ENCODE peak calls at places on chromosomes 3 and 15, in ten cellular contexts. One of them, this sample, is unnamed.

GRCh38 chr15:68421798-68422402 is 10.1 kb downstream of the ITGA11 start:
- DNase-seq in GM10248: no peak
- DNase-seq in NCI-H345: no peak
- DNase-seq in stimulated activated CD8-positive, alpha-beta memory T cell treated with anti-CD3 and anti-CD28 coated beads, Interleukin-7, amount 100 ng/mL, for 1 hour: no peak
- DNase-seq in Jurkat, Clone E6-1: no peak
- DNase-seq in activated T-cell treated with anti-CD3 and anti-CD28 coated beads for 48 hours: no peak
- DNase-seq in left kidney: no peak
- DNase-seq in stimulated activated CD4-positive, alpha-beta T cell treated with anti-CD3 and anti-CD28 coated beads, Interleukin-15, amount 100 ng/mL, for 24 hours: no peak
- DNase-seq in iris pigment epithelial cell: no peak
- DNase-seq in ACHN: no peak
- DNase-seq in this sample: no peak

GRCh38 chr15:89542369-89542768 is 32.9 kb upstream of the TICRR start:
- DNase-seq in GM10248: no peak
- DNase-seq in NCI-H345: no peak
- DNase-seq in stimulated activated CD8-positive, alpha-beta memory T cell treated with anti-CD3 and anti-CD28 coated beads, Interleukin-7, amount 100 ng/mL, for 1 hour: no peak
- DNase-seq in Jurkat, Clone E6-1: no peak
- DNase-seq in activated T-cell treated with anti-CD3 and anti-CD28 coated beads for 48 hours: no peak
- DNase-seq in left kidney: no peak
- DNase-seq in stimulated activated CD4-positive, alpha-beta T cell treated with anti-CD3 and anti-CD28 coated beads, Interleukin-15, amount 100 ng/mL, for 24 hours: no peak
- DNase-seq in iris pigment epithelial cell: peak
- DNase-seq in ACHN: no peak
- DNase-seq in this sample: no peak

GRCh38 chr3:67692621-67693020 is 38.2 kb upstream of the SUCLG2 start:
- DNase-seq in GM10248: no peak
- DNase-seq in NCI-H345: no peak
- DNase-seq in stimulated activated CD8-positive, alpha-beta memory T cell treated with anti-CD3 and anti-CD28 coated beads, Interleukin-7, amount 100 ng/mL, for 1 hour: no peak
- DNase-seq in Jurkat, Clone E6-1: no peak
- DNase-seq in activated T-cell treated with anti-CD3 and anti-CD28 coated beads for 48 hours: no peak
- DNase-seq in left kidney: no peak
- DNase-seq in stimulated activated CD4-positive, alpha-beta T cell treated with anti-CD3 and anti-CD28 coated beads, Interleukin-15, amount 100 ng/mL, for 24 hours: no peak
- DNase-seq in iris pigment epithelial cell: peak
- DNase-seq in ACHN: no peak
- DNase-seq in this sample: no peak

GRCh38 chr15:88083828-88084760 is 172.4 kb downstream of the NTRK3 start:
- DNase-seq in GM10248: no peak
- DNase-seq in NCI-H345: no peak
- DNase-seq in stimulated activated CD8-positive, alpha-beta memory T cell treated with anti-CD3 and anti-CD28 coated beads, Interleukin-7, amount 100 ng/mL, for 1 hour: no peak
- DNase-seq in Jurkat, Clone E6-1: no peak
- DNase-seq in activated T-cell treated with anti-CD3 and anti-CD28 coated beads for 48 hours: no peak
- DNase-seq in left kidney: no peak
- DNase-seq in stimulated activated CD4-positive, alpha-beta T cell treated with anti-CD3 and anti-CD28 coated beads, Interleukin-15, amount 100 ng/mL, for 24 hours: no peak
- DNase-seq in iris pigment epithelial cell: no peak
- DNase-seq in ACHN: no peak
- DNase-seq in this sample: no peak

GRCh38 chr3:172303941-172304558 is 144.2 kb downstream of the GHSR start:
- DNase-seq in GM10248: no peak
- DNase-seq in NCI-H345: no peak
- DNase-seq in stimulated activated CD8-positive, alpha-beta memory T cell treated with anti-CD3 and anti-CD28 coated beads, Interleukin-7, amount 100 ng/mL, for 1 hour: no peak
- DNase-seq in Jurkat, Clone E6-1: no peak
- DNase-seq in activated T-cell treated with anti-CD3 and anti-CD28 coated beads for 48 hours: no peak
- DNase-seq in left kidney: no peak
- DNase-seq in stimulated activated CD4-positive, alpha-beta T cell treated with anti-CD3 and anti-CD28 coated beads, Interleukin-15, amount 100 ng/mL, for 24 hours: no peak
- DNase-seq in iris pigment epithelial cell: no peak
- DNase-seq in ACHN: no peak
- DNase-seq in this sample: no peak

GRCh38 chr3:37466660-37467359 is 292.4 kb upstream of the LRRFIP2 start:
- DNase-seq in GM10248: no peak
- DNase-seq in NCI-H345: peak
- DNase-seq in stimulated activated CD8-positive, alpha-beta memory T cell treated with anti-CD3 and anti-CD28 coated beads, Interleukin-7, amount 100 ng/mL, for 1 hour: no peak
- DNase-seq in Jurkat, Clone E6-1: peak
- DNase-seq in activated T-cell treated with anti-CD3 and anti-CD28 coated beads for 48 hours: no peak
- DNase-seq in left kidney: no peak
- DNase-seq in stimulated activated CD4-positive, alpha-beta T cell treated with anti-CD3 and anti-CD28 coated beads, Interleukin-15, amount 100 ng/mL, for 24 hours: no peak
- DNase-seq in iris pigment epithelial cell: no peak
- DNase-seq in ACHN: no peak
- DNase-seq in this sample: no peak

GRCh38 chr15:77021803-77022381 is 27.0 kb downstream of the PSTPIP1 start:
- DNase-seq in GM10248: peak
- DNase-seq in NCI-H345: no peak
- DNase-seq in stimulated activated CD8-positive, alpha-beta memory T cell treated with anti-CD3 and anti-CD28 coated beads, Interleukin-7, amount 100 ng/mL, for 1 hour: no peak
- DNase-seq in Jurkat, Clone E6-1: peak
- DNase-seq in activated T-cell treated with anti-CD3 and anti-CD28 coated beads for 48 hours: peak
- DNase-seq in left kidney: no peak
- DNase-seq in stimulated activated CD4-positive, alpha-beta T cell treated with anti-CD3 and anti-CD28 coated beads, Interleukin-15, amount 100 ng/mL, for 24 hours: peak
- DNase-seq in iris pigment epithelial cell: peak
- DNase-seq in ACHN: no peak
- DNase-seq in this sample: no peak

GRCh38 chr3:129625071-129625874 is 18.8 kb upstream of the PLXND1 start:
- DNase-seq in GM10248: no peak
- DNase-seq in NCI-H345: no peak
- DNase-seq in stimulated activated CD8-positive, alpha-beta memory T cell treated with anti-CD3 and anti-CD28 coated beads, Interleukin-7, amount 100 ng/mL, for 1 hour: no peak
- DNase-seq in Jurkat, Clone E6-1: peak
- DNase-seq in activated T-cell treated with anti-CD3 and anti-CD28 coated beads for 48 hours: no peak
- DNase-seq in left kidney: peak
- DNase-seq in stimulated activated CD4-positive, alpha-beta T cell treated with anti-CD3 and anti-CD28 coated beads, Interleukin-15, amount 100 ng/mL, for 24 hours: no peak
- DNase-seq in iris pigment epithelial cell: no peak
- DNase-seq in ACHN: peak
- DNase-seq in this sample: no peak

GRCh38 chr15:55277116-55277564 is 12.5 kb downstream of the RAB27A start:
- DNase-seq in GM10248: peak
- DNase-seq in NCI-H345: no peak
- DNase-seq in stimulated activated CD8-positive, alpha-beta memory T cell treated with anti-CD3 and anti-CD28 coated beads, Interleukin-7, amount 100 ng/mL, for 1 hour: no peak
- DNase-seq in Jurkat, Clone E6-1: peak
- DNase-seq in activated T-cell treated with anti-CD3 and anti-CD28 coated beads for 48 hours: peak
- DNase-seq in left kidney: peak
- DNase-seq in stimulated activated CD4-positive, alpha-beta T cell treated with anti-CD3 and anti-CD28 coated beads, Interleukin-15, amount 100 ng/mL, for 24 hours: peak
- DNase-seq in iris pigment epithelial cell: peak
- DNase-seq in ACHN: no peak
- DNase-seq in this sample: no peak

GRCh38 chr15:78070049-78070698 is 7.3 kb downstream of the TBC1D2B start:
- DNase-seq in GM10248: no peak
- DNase-seq in NCI-H345: no peak
- DNase-seq in stimulated activated CD8-positive, alpha-beta memory T cell treated with anti-CD3 and anti-CD28 coated beads, Interleukin-7, amount 100 ng/mL, for 1 hour: no peak
- DNase-seq in Jurkat, Clone E6-1: peak
- DNase-seq in activated T-cell treated with anti-CD3 and anti-CD28 coated beads for 48 hours: no peak
- DNase-seq in left kidney: no peak
- DNase-seq in stimulated activated CD4-positive, alpha-beta T cell treated with anti-CD3 and anti-CD28 coated beads, Interleukin-15, amount 100 ng/mL, for 24 hours: peak
- DNase-seq in iris pigment epithelial cell: no peak
- DNase-seq in ACHN: no peak
- DNase-seq in this sample: no peak

GRCh38 chr15:81293728-81294500 is 30.0 kb downstream of the STARD5 start:
- DNase-seq in GM10248: peak
- DNase-seq in NCI-H345: no peak
- DNase-seq in stimulated activated CD8-positive, alpha-beta memory T cell treated with anti-CD3 and anti-CD28 coated beads, Interleukin-7, amount 100 ng/mL, for 1 hour: peak
- DNase-seq in Jurkat, Clone E6-1: peak
- DNase-seq in activated T-cell treated with anti-CD3 and anti-CD28 coated beads for 48 hours: peak
- DNase-seq in left kidney: peak
- DNase-seq in stimulated activated CD4-positive, alpha-beta T cell treated with anti-CD3 and anti-CD28 coated beads, Interleukin-15, amount 100 ng/mL, for 24 hours: peak
- DNase-seq in iris pigment epithelial cell: no peak
- DNase-seq in ACHN: no peak
- DNase-seq in this sample: no peak

GRCh38 chr15:87527416-87527815 is 729.1 kb downstream of the NTRK3 start:
- DNase-seq in GM10248: no peak
- DNase-seq in NCI-H345: no peak
- DNase-seq in stimulated activated CD8-positive, alpha-beta memory T cell treated with anti-CD3 and anti-CD28 coated beads, Interleukin-7, amount 100 ng/mL, for 1 hour: no peak
- DNase-seq in Jurkat, Clone E6-1: no peak
- DNase-seq in activated T-cell treated with anti-CD3 and anti-CD28 coated beads for 48 hours: no peak
- DNase-seq in left kidney: peak
- DNase-seq in stimulated activated CD4-positive, alpha-beta T cell treated with anti-CD3 and anti-CD28 coated beads, Interleukin-15, amount 100 ng/mL, for 24 hours: no peak
- DNase-seq in iris pigment epithelial cell: no peak
- DNase-seq in ACHN: peak
- DNase-seq in this sample: no peak

GRCh38 chr3:26712211-26713026 is 89.8 kb downstream of the LRRC3B start:
- DNase-seq in GM10248: peak
- DNase-seq in NCI-H345: peak
- DNase-seq in stimulated activated CD8-positive, alpha-beta memory T cell treated with anti-CD3 and anti-CD28 coated beads, Interleukin-7, amount 100 ng/mL, for 1 hour: no peak
- DNase-seq in Jurkat, Clone E6-1: peak
- DNase-seq in activated T-cell treated with anti-CD3 and anti-CD28 coated beads for 48 hours: no peak
- DNase-seq in left kidney: peak
- DNase-seq in stimulated activated CD4-positive, alpha-beta T cell treated with anti-CD3 and anti-CD28 coated beads, Interleukin-15, amount 100 ng/mL, for 24 hours: no peak
- DNase-seq in iris pigment epithelial cell: peak
- DNase-seq in ACHN: peak
- DNase-seq in this sample: peak

GRCh38 chr3:177220136-177220974 is 23.1 kb upstream of the TBL1XR1 start:
- DNase-seq in GM10248: no peak
- DNase-seq in NCI-H345: no peak
- DNase-seq in stimulated activated CD8-positive, alpha-beta memory T cell treated with anti-CD3 and anti-CD28 coated beads, Interleukin-7, amount 100 ng/mL, for 1 hour: no peak
- DNase-seq in Jurkat, Clone E6-1: no peak
- DNase-seq in activated T-cell treated with anti-CD3 and anti-CD28 coated beads for 48 hours: no peak
- DNase-seq in left kidney: no peak
- DNase-seq in stimulated activated CD4-positive, alpha-beta T cell treated with anti-CD3 and anti-CD28 coated beads, Interleukin-15, amount 100 ng/mL, for 24 hours: no peak
- DNase-seq in iris pigment epithelial cell: peak
- DNase-seq in ACHN: no peak
- DNase-seq in this sample: no peak

GRCh38 chr15:47473857-47474256 is 243.4 kb upstream of the SEMA6D start:
- DNase-seq in GM10248: no peak
- DNase-seq in NCI-H345: no peak
- DNase-seq in stimulated activated CD8-positive, alpha-beta memory T cell treated with anti-CD3 and anti-CD28 coated beads, Interleukin-7, amount 100 ng/mL, for 1 hour: no peak
- DNase-seq in Jurkat, Clone E6-1: no peak
- DNase-seq in activated T-cell treated with anti-CD3 and anti-CD28 coated beads for 48 hours: no peak
- DNase-seq in left kidney: no peak
- DNase-seq in stimulated activated CD4-positive, alpha-beta T cell treated with anti-CD3 and anti-CD28 coated beads, Interleukin-15, amount 100 ng/mL, for 24 hours: no peak
- DNase-seq in iris pigment epithelial cell: no peak
- DNase-seq in ACHN: no peak
- DNase-seq in this sample: no peak

GRCh38 chr15:90141646-90142045 is 39.4 kb upstream of the IDH2 start:
- DNase-seq in GM10248: no peak
- DNase-seq in NCI-H345: no peak
- DNase-seq in stimulated activated CD8-positive, alpha-beta memory T cell treated with anti-CD3 and anti-CD28 coated beads, Interleukin-7, amount 100 ng/mL, for 1 hour: no peak
- DNase-seq in Jurkat, Clone E6-1: no peak
- DNase-seq in activated T-cell treated with anti-CD3 and anti-CD28 coated beads for 48 hours: no peak
- DNase-seq in left kidney: no peak
- DNase-seq in stimulated activated CD4-positive, alpha-beta T cell treated with anti-CD3 and anti-CD28 coated beads, Interleukin-15, amount 100 ng/mL, for 24 hours: no peak
- DNase-seq in iris pigment epithelial cell: peak
- DNase-seq in ACHN: no peak
- DNase-seq in this sample: no peak

GRCh38 chr15:88166330-88166993 is 90.1 kb downstream of the NTRK3 start:
- DNase-seq in GM10248: peak
- DNase-seq in NCI-H345: no peak
- DNase-seq in stimulated activated CD8-positive, alpha-beta memory T cell treated with anti-CD3 and anti-CD28 coated beads, Interleukin-7, amount 100 ng/mL, for 1 hour: no peak
- DNase-seq in Jurkat, Clone E6-1: peak
- DNase-seq in activated T-cell treated with anti-CD3 and anti-CD28 coated beads for 48 hours: peak
- DNase-seq in left kidney: peak
- DNase-seq in stimulated activated CD4-positive, alpha-beta T cell treated with anti-CD3 and anti-CD28 coated beads, Interleukin-15, amount 100 ng/mL, for 24 hours: peak
- DNase-seq in iris pigment epithelial cell: peak
- DNase-seq in ACHN: peak
- DNase-seq in this sample: peak

GRCh38 chr3:152786977-152787681 is 47.8 kb upstream of the P2RY1 start:
- DNase-seq in GM10248: no peak
- DNase-seq in NCI-H345: no peak
- DNase-seq in stimulated activated CD8-positive, alpha-beta memory T cell treated with anti-CD3 and anti-CD28 coated beads, Interleukin-7, amount 100 ng/mL, for 1 hour: no peak
- DNase-seq in Jurkat, Clone E6-1: no peak
- DNase-seq in activated T-cell treated with anti-CD3 and anti-CD28 coated beads for 48 hours: no peak
- DNase-seq in left kidney: no peak
- DNase-seq in stimulated activated CD4-positive, alpha-beta T cell treated with anti-CD3 and anti-CD28 coated beads, Interleukin-15, amount 100 ng/mL, for 24 hours: no peak
- DNase-seq in iris pigment epithelial cell: peak
- DNase-seq in ACHN: no peak
- DNase-seq in this sample: no peak

GRCh38 chr3:141460097-141460704 is 26.6 kb upstream of the RASA2 start:
- DNase-seq in GM10248: peak
- DNase-seq in NCI-H345: peak
- DNase-seq in stimulated activated CD8-positive, alpha-beta memory T cell treated with anti-CD3 and anti-CD28 coated beads, Interleukin-7, amount 100 ng/mL, for 1 hour: peak
- DNase-seq in Jurkat, Clone E6-1: peak
- DNase-seq in activated T-cell treated with anti-CD3 and anti-CD28 coated beads for 48 hours: peak
- DNase-seq in left kidney: peak
- DNase-seq in stimulated activated CD4-positive, alpha-beta T cell treated with anti-CD3 and anti-CD28 coated beads, Interleukin-15, amount 100 ng/mL, for 24 hours: peak
- DNase-seq in iris pigment epithelial cell: peak
- DNase-seq in ACHN: peak
- DNase-seq in this sample: peak

GRCh38 chr3:11481561-11481960 is 162.2 kb downstream of the VGLL4 start:
- DNase-seq in GM10248: no peak
- DNase-seq in NCI-H345: no peak
- DNase-seq in stimulated activated CD8-positive, alpha-beta memory T cell treated with anti-CD3 and anti-CD28 coated beads, Interleukin-7, amount 100 ng/mL, for 1 hour: no peak
- DNase-seq in Jurkat, Clone E6-1: no peak
- DNase-seq in activated T-cell treated with anti-CD3 and anti-CD28 coated beads for 48 hours: no peak
- DNase-seq in left kidney: no peak
- DNase-seq in stimulated activated CD4-positive, alpha-beta T cell treated with anti-CD3 and anti-CD28 coated beads, Interleukin-15, amount 100 ng/mL, for 24 hours: no peak
- DNase-seq in iris pigment epithelial cell: no peak
- DNase-seq in ACHN: no peak
- DNase-seq in this sample: no peak

GRCh38 chr3:127589600-127590281 is 792 bp downstream of the TPRA1 start:
- DNase-seq in GM10248: no peak
- DNase-seq in NCI-H345: no peak
- DNase-seq in stimulated activated CD8-positive, alpha-beta memory T cell treated with anti-CD3 and anti-CD28 coated beads, Interleukin-7, amount 100 ng/mL, for 1 hour: no peak
- DNase-seq in Jurkat, Clone E6-1: no peak
- DNase-seq in activated T-cell treated with anti-CD3 and anti-CD28 coated beads for 48 hours: peak
- DNase-seq in left kidney: peak
- DNase-seq in stimulated activated CD4-positive, alpha-beta T cell treated with anti-CD3 and anti-CD28 coated beads, Interleukin-15, amount 100 ng/mL, for 24 hours: peak
- DNase-seq in iris pigment epithelial cell: no peak
- DNase-seq in ACHN: peak
- DNase-seq in this sample: peak

GRCh38 chr15:69576948-69577351 is 124.3 kb downstream of the RPLP1 start:
- DNase-seq in GM10248: no peak
- DNase-seq in NCI-H345: no peak
- DNase-seq in stimulated activated CD8-positive, alpha-beta memory T cell treated with anti-CD3 and anti-CD28 coated beads, Interleukin-7, amount 100 ng/mL, for 1 hour: no peak
- DNase-seq in Jurkat, Clone E6-1: peak
- DNase-seq in activated T-cell treated with anti-CD3 and anti-CD28 coated beads for 48 hours: no peak
- DNase-seq in left kidney: no peak
- DNase-seq in stimulated activated CD4-positive, alpha-beta T cell treated with anti-CD3 and anti-CD28 coated beads, Interleukin-15, amount 100 ng/mL, for 24 hours: peak
- DNase-seq in iris pigment epithelial cell: no peak
- DNase-seq in ACHN: no peak
- DNase-seq in this sample: no peak

GRCh38 chr3:24375947-24376384 is 118.7 kb downstream of the THRB start:
- DNase-seq in GM10248: no peak
- DNase-seq in NCI-H345: no peak
- DNase-seq in stimulated activated CD8-positive, alpha-beta memory T cell treated with anti-CD3 and anti-CD28 coated beads, Interleukin-7, amount 100 ng/mL, for 1 hour: no peak
- DNase-seq in Jurkat, Clone E6-1: no peak
- DNase-seq in activated T-cell treated with anti-CD3 and anti-CD28 coated beads for 48 hours: no peak
- DNase-seq in left kidney: no peak
- DNase-seq in stimulated activated CD4-positive, alpha-beta T cell treated with anti-CD3 and anti-CD28 coated beads, Interleukin-15, amount 100 ng/mL, for 24 hours: no peak
- DNase-seq in iris pigment epithelial cell: no peak
- DNase-seq in ACHN: no peak
- DNase-seq in this sample: no peak

GRCh38 chr15:68511073-68511991 is 67.5 kb upstream of the CORO2B start:
- DNase-seq in GM10248: no peak
- DNase-seq in NCI-H345: no peak
- DNase-seq in stimulated activated CD8-positive, alpha-beta memory T cell treated with anti-CD3 and anti-CD28 coated beads, Interleukin-7, amount 100 ng/mL, for 1 hour: no peak
- DNase-seq in Jurkat, Clone E6-1: no peak
- DNase-seq in activated T-cell treated with anti-CD3 and anti-CD28 coated beads for 48 hours: no peak
- DNase-seq in left kidney: no peak
- DNase-seq in stimulated activated CD4-positive, alpha-beta T cell treated with anti-CD3 and anti-CD28 coated beads, Interleukin-15, amount 100 ng/mL, for 24 hours: no peak
- DNase-seq in iris pigment epithelial cell: no peak
- DNase-seq in ACHN: no peak
- DNase-seq in this sample: no peak

GRCh38 chr15:31243895-31244294 is 82.7 kb upstream of the KLF13 start:
- DNase-seq in GM10248: no peak
- DNase-seq in NCI-H345: no peak
- DNase-seq in stimulated activated CD8-positive, alpha-beta memory T cell treated with anti-CD3 and anti-CD28 coated beads, Interleukin-7, amount 100 ng/mL, for 1 hour: no peak
- DNase-seq in Jurkat, Clone E6-1: no peak
- DNase-seq in activated T-cell treated with anti-CD3 and anti-CD28 coated beads for 48 hours: no peak
- DNase-seq in left kidney: no peak
- DNase-seq in stimulated activated CD4-positive, alpha-beta T cell treated with anti-CD3 and anti-CD28 coated beads, Interleukin-15, amount 100 ng/mL, for 24 hours: no peak
- DNase-seq in iris pigment epithelial cell: no peak
- DNase-seq in ACHN: no peak
- DNase-seq in this sample: no peak

GRCh38 chr3:162295323-162295983 is 798.8 kb downstream of the OTOL1 start:
- DNase-seq in GM10248: no peak
- DNase-seq in NCI-H345: no peak
- DNase-seq in stimulated activated CD8-positive, alpha-beta memory T cell treated with anti-CD3 and anti-CD28 coated beads, Interleukin-7, amount 100 ng/mL, for 1 hour: no peak
- DNase-seq in Jurkat, Clone E6-1: no peak
- DNase-seq in activated T-cell treated with anti-CD3 and anti-CD28 coated beads for 48 hours: no peak
- DNase-seq in left kidney: no peak
- DNase-seq in stimulated activated CD4-positive, alpha-beta T cell treated with anti-CD3 and anti-CD28 coated beads, Interleukin-15, amount 100 ng/mL, for 24 hours: no peak
- DNase-seq in iris pigment epithelial cell: peak
- DNase-seq in ACHN: peak
- DNase-seq in this sample: peak

GRCh38 chr3:171283248-171284222 is 176.7 kb downstream of the TNIK start:
- DNase-seq in GM10248: no peak
- DNase-seq in NCI-H345: no peak
- DNase-seq in stimulated activated CD8-positive, alpha-beta memory T cell treated with anti-CD3 and anti-CD28 coated beads, Interleukin-7, amount 100 ng/mL, for 1 hour: no peak
- DNase-seq in Jurkat, Clone E6-1: no peak
- DNase-seq in activated T-cell treated with anti-CD3 and anti-CD28 coated beads for 48 hours: no peak
- DNase-seq in left kidney: no peak
- DNase-seq in stimulated activated CD4-positive, alpha-beta T cell treated with anti-CD3 and anti-CD28 coated beads, Interleukin-15, amount 100 ng/mL, for 24 hours: no peak
- DNase-seq in iris pigment epithelial cell: no peak
- DNase-seq in ACHN: no peak
- DNase-seq in this sample: no peak

GRCh38 chr15:99487337-99487730 is 78.5 kb upstream of the MEF2A start:
- DNase-seq in GM10248: no peak
- DNase-seq in NCI-H345: no peak
- DNase-seq in stimulated activated CD8-positive, alpha-beta memory T cell treated with anti-CD3 and anti-CD28 coated beads, Interleukin-7, amount 100 ng/mL, for 1 hour: no peak
- DNase-seq in Jurkat, Clone E6-1: no peak
- DNase-seq in activated T-cell treated with anti-CD3 and anti-CD28 coated beads for 48 hours: no peak
- DNase-seq in left kidney: no peak
- DNase-seq in stimulated activated CD4-positive, alpha-beta T cell treated with anti-CD3 and anti-CD28 coated beads, Interleukin-15, amount 100 ng/mL, for 24 hours: no peak
- DNase-seq in iris pigment epithelial cell: no peak
- DNase-seq in ACHN: no peak
- DNase-seq in this sample: no peak